ENCODE peak calls at places on chromosomes 16 and 17, in four cellular contexts. T is activated CD8-positive, alpha-beta memory T cell treated with anti-CD3 and anti-CD28 coated beads for 48 hours; E is mammary epithelial cell; J is NCI-H2081. O is an unnamed sample.

GRCh38 chr16:84331998-84332780 is 36.1 kb upstream of the ATP2C2 start:
- DNase-seq in T (no peak), E (peak), J (no peak), O (no peak)

GRCh38 chr17:37701424-37702020 is 43.3 kb downstream of the HNF1B start:
- DNase-seq in J (no peak), E (no peak), T (peak), O (peak)

GRCh38 chr16:2783581-2784375 is 3.6 kb downstream of the PRSS33 start:
- DNase-seq in J (no peak), E (no peak), T (no peak), O (no peak)

GRCh38 chr17:13750783-13751484 is 149.2 kb upstream of the HS3ST3A1 start:
- DNase-seq in J (no peak), T (no peak), E (no peak), O (no peak)

GRCh38 chr16:30473231-30474061 is 904 bp downstream of the ITGAL start:
- DNase-seq in E (no peak), J (no peak), T (peak), O (peak)

GRCh38 chr17:75652934-75653549 is 13.9 kb downstream of the RECQL5 start:
- DNase-seq in T (no peak), J (peak), E (no peak), O (no peak)

GRCh38 chr16:10862432-10862831 is 14.6 kb upstream of the CIITA start:
- DNase-seq in T (no peak), J (no peak), E (peak), O (no peak)

GRCh38 chr16:84501077-84501735 is 3.3 kb downstream of the MEAK7 start:
- DNase-seq in E (peak), J (no peak), T (no peak), O (no peak)

GRCh38 chr16:87464691-87465300 is 28.0 kb downstream of the ZCCHC14 start:
- DNase-seq in J (no peak), E (no peak), T (no peak), O (no peak)

GRCh38 chr17:4492762-4493561 is 5.7 kb upstream of the SPNS2 start:
- DNase-seq in T (no peak), E (peak), J (peak), O (no peak)

GRCh38 chr17:27878776-27879562 is 14.2 kb downstream of the LYRM9 start:
- DNase-seq in T (no peak), J (no peak), E (no peak), O (peak)

GRCh38 chr16:85510203-85510602 is 102.9 kb upstream of the GSE1 start:
- DNase-seq in E (no peak), J (no peak), T (no peak), O (no peak)

GRCh38 chr16:9469512-9469911 is 378.1 kb downstream of the HAPSTR1 start:
- DNase-seq in T (no peak), E (peak), J (no peak), O (no peak)

GRCh38 chr16:53817117-53817516 is 113.2 kb downstream of the FTO start:
- DNase-seq in E (peak), T (no peak), J (no peak), O (no peak)

GRCh38 chr17:78172284-78173024 is 4.1 kb downstream of the SYNGR2 start:
- DNase-seq in T (no peak), E (no peak), J (peak), O (no peak)

GRCh38 chr17:50922107-50922506 is 56.0 kb upstream of the TOB1 start:
- DNase-seq in E (peak), T (no peak), J (no peak), O (no peak)

GRCh38 chr16:56631197-56631596 is 1.3 kb upstream of the MT1M start:
- DNase-seq in J (no peak), T (no peak), E (no peak), O (no peak)

GRCh38 chr16:23324727-23325126 is 22.6 kb downstream of the SCNN1B start:
- DNase-seq in E (no peak), T (no peak), J (peak), O (no peak)

GRCh38 chr17:75552425-75552824 is 26.9 kb downstream of the LLGL2 start:
- DNase-seq in J (no peak), T (no peak), E (no peak), O (no peak)

GRCh38 chr17:66677201-66677981 is 157.5 kb upstream of the CACNG5 start:
- DNase-seq in E (peak), T (no peak), J (no peak), O (no peak)

GRCh38 chr17:80474933-80475915 is 1.2 kb downstream of the NPTX1 start:
- DNase-seq in E (no peak), J (no peak), T (no peak), O (no peak)

GRCh38 chr17:73782641-73783381 is 138.6 kb upstream of the SDK2 start:
- DNase-seq in J (peak), T (no peak), E (no peak), O (no peak)

GRCh38 chr17:79023886-79024771 is at the start of gene C1QTNF1:
- DNase-seq in E (peak), T (no peak), J (no peak), O (no peak)

GRCh38 chr17:8563024-8563776 is 67.3 kb downstream of the MYH10 start:
- DNase-seq in E (no peak), J (no peak), T (no peak), O (no peak)

GRCh38 chr16:79083879-79084278 is 516.7 kb downstream of the MAF start:
- DNase-seq in E (no peak), T (no peak), J (no peak), O (no peak)

GRCh38 chr17:78343099-78343432 is 16.8 kb downstream of the SOCS3 start:
- DNase-seq in T (no peak), J (no peak), E (peak), O (no peak)

GRCh38 chr17:11996722-11997146 is 541 bp downstream of the ZNF18 start:
- DNase-seq in E (peak), T (no peak), J (peak), O (peak)

GRCh38 chr16:84598391-84598750 is 19.5 kb downstream of the COTL1 start:
- DNase-seq in J (no peak), T (no peak), E (no peak), O (no peak)

GRCh38 chr17:199195-199604 is 17.8 kb upstream of the DOC2B start:
- DNase-seq in J (no peak), T (no peak), E (no peak), O (no peak)

GRCh38 chr17:21452377-21453143 is 76.4 kb downstream of the KCNJ12 start:
- DNase-seq in J (peak), E (peak), T (no peak), O (peak)

GRCh38 chr16:69798466-69798865 is 36.3 kb downstream of the WWP2 start:
- DNase-seq in E (no peak), T (no peak), J (no peak), O (no peak)

GRCh38 chr17:22142091-22142490 is 449.8 kb downstream of the KCNJ18 start:
- DNase-seq in J (no peak), E (no peak), T (no peak), O (no peak)

GRCh38 chr16:80273635-80274538 is 266.9 kb upstream of the DYNLRB2 start:
- DNase-seq in E (peak), T (no peak), J (no peak), O (no peak)

GRCh38 chr16:24729967-24730815 is 740 bp downstream of the TNRC6A start:
- DNase-seq in T (peak), E (no peak), J (peak), O (peak)

GRCh38 chr16:79658301-79659001 is 57.9 kb upstream of the MAF start:
- DNase-seq in T (no peak), J (no peak), E (peak), O (no peak)

GRCh38 chr16:23595246-23595950 is 718 bp downstream of the NDUFAB1 start:
- DNase-seq in J (no peak), E (no peak), T (peak), O (no peak)